ENCODE peak calls at places on chromosomes 5 and 9, in six cellular contexts. One of them, this sample, is unnamed.

GRCh38 chr9:120868676-120869359 is 8.2 kb downstream of the PHF19 start:
- DNase-seq in AG10803: peak; percentile 94
- DNase-seq in fibroblast of mammary gland: peak; percentile 91
- DNase-seq in brain microvascular endothelial cell: peak; percentile 92
- DNase-seq in mammary epithelial cell: peak; percentile 98
- DNase-seq in astrocyte of the cerebellum: peak; percentile 57
- DNase-seq in this sample: peak; percentile 86

GRCh38 chr9:126159661-126160060 is 167.0 kb upstream of the MVB12B start:
- DNase-seq in AG10803: no peak
- DNase-seq in fibroblast of mammary gland: no peak
- DNase-seq in brain microvascular endothelial cell: no peak
- DNase-seq in mammary epithelial cell: no peak
- DNase-seq in astrocyte of the cerebellum: no peak
- DNase-seq in this sample: no peak

GRCh38 chr5:322942-323879 is 1.7 kb downstream of the AHRR start:
- DNase-seq in AG10803: peak; percentile 50
- DNase-seq in fibroblast of mammary gland: no peak
- DNase-seq in brain microvascular endothelial cell: no peak
- DNase-seq in mammary epithelial cell: no peak
- DNase-seq in astrocyte of the cerebellum: no peak
- DNase-seq in this sample: no peak

GRCh38 chr9:36946653-36947052 is 87.4 kb downstream of the PAX5 start:
- DNase-seq in AG10803: peak; percentile 8
- DNase-seq in fibroblast of mammary gland: peak; percentile 41
- DNase-seq in brain microvascular endothelial cell: no peak
- DNase-seq in mammary epithelial cell: peak; percentile 35
- DNase-seq in astrocyte of the cerebellum: peak; percentile 24
- DNase-seq in this sample: no peak

GRCh38 chr9:77488439-77489126 is 159.5 kb downstream of the GNA14 start:
- DNase-seq in AG10803: peak; percentile 37
- DNase-seq in fibroblast of mammary gland: peak; percentile 42
- DNase-seq in brain microvascular endothelial cell: no peak
- DNase-seq in mammary epithelial cell: no peak
- DNase-seq in astrocyte of the cerebellum: no peak
- DNase-seq in this sample: no peak

GRCh38 chr9:14315754-14316573 is 2.0 kb upstream of the NFIB start:
- DNase-seq in AG10803: no peak
- DNase-seq in fibroblast of mammary gland: peak; percentile 50
- DNase-seq in brain microvascular endothelial cell: peak; percentile 22
- DNase-seq in mammary epithelial cell: no peak
- DNase-seq in astrocyte of the cerebellum: no peak
- DNase-seq in this sample: peak; percentile 81

GRCh38 chr5:126368239-126368812 is 54.9 kb upstream of the GRAMD2B start:
- DNase-seq in AG10803: peak; percentile 44
- DNase-seq in fibroblast of mammary gland: no peak
- DNase-seq in brain microvascular endothelial cell: no peak
- DNase-seq in mammary epithelial cell: peak; percentile 95
- DNase-seq in astrocyte of the cerebellum: no peak
- DNase-seq in this sample: no peak

GRCh38 chr5:113063927-113064326 is 87.3 kb downstream of the DCP2 start:
- DNase-seq in AG10803: no peak
- DNase-seq in fibroblast of mammary gland: no peak
- DNase-seq in brain microvascular endothelial cell: no peak
- DNase-seq in mammary epithelial cell: no peak
- DNase-seq in astrocyte of the cerebellum: no peak
- DNase-seq in this sample: no peak

GRCh38 chr9:137021979-137022619 is 5.9 kb downstream of the ABCA2 start:
- DNase-seq in AG10803: peak; percentile 35
- DNase-seq in fibroblast of mammary gland: peak; percentile 86
- DNase-seq in brain microvascular endothelial cell: peak; percentile 47
- DNase-seq in mammary epithelial cell: peak; percentile 73
- DNase-seq in astrocyte of the cerebellum: no peak
- DNase-seq in this sample: no peak

GRCh38 chr5:95159603-95160002 is 125.3 kb downstream of the MCTP1 start:
- DNase-seq in AG10803: no peak
- DNase-seq in fibroblast of mammary gland: no peak
- DNase-seq in brain microvascular endothelial cell: no peak
- DNase-seq in mammary epithelial cell: no peak
- DNase-seq in astrocyte of the cerebellum: no peak
- DNase-seq in this sample: no peak

GRCh38 chr9:123419721-123420559 is 63.9 kb downstream of the CRB2 start:
- DNase-seq in AG10803: no peak
- DNase-seq in fibroblast of mammary gland: no peak
- DNase-seq in brain microvascular endothelial cell: no peak
- DNase-seq in mammary epithelial cell: no peak
- DNase-seq in astrocyte of the cerebellum: no peak
- DNase-seq in this sample: no peak

GRCh38 chr9:86303316-86303975 is 21.1 kb upstream of the ISCA1 start:
- DNase-seq in AG10803: no peak
- DNase-seq in fibroblast of mammary gland: peak; percentile 9
- DNase-seq in brain microvascular endothelial cell: no peak
- DNase-seq in mammary epithelial cell: peak; percentile 82
- DNase-seq in astrocyte of the cerebellum: no peak
- DNase-seq in this sample: no peak

GRCh38 chr5:96344678-96345612 is 88.1 kb downstream of the PCSK1 start:
- DNase-seq in AG10803: peak; percentile 82
- DNase-seq in fibroblast of mammary gland: peak; percentile 90
- DNase-seq in brain microvascular endothelial cell: peak; percentile 81
- DNase-seq in mammary epithelial cell: peak; percentile 49
- DNase-seq in astrocyte of the cerebellum: peak; percentile 72
- DNase-seq in this sample: no peak

GRCh38 chr9:124742940-124743339 is 28.2 kb downstream of the NR6A1 start:
- DNase-seq in AG10803: no peak
- DNase-seq in fibroblast of mammary gland: no peak
- DNase-seq in brain microvascular endothelial cell: no peak
- DNase-seq in mammary epithelial cell: no peak
- DNase-seq in astrocyte of the cerebellum: no peak
- DNase-seq in this sample: no peak

GRCh38 chr9:123326662-123327093 is 29.3 kb upstream of the CRB2 start:
- DNase-seq in AG10803: peak; percentile 13
- DNase-seq in fibroblast of mammary gland: peak; percentile 40
- DNase-seq in brain microvascular endothelial cell: no peak
- DNase-seq in mammary epithelial cell: no peak
- DNase-seq in astrocyte of the cerebellum: no peak
- DNase-seq in this sample: no peak

GRCh38 chr9:126219717-126220116 is 106.9 kb upstream of the MVB12B start:
- DNase-seq in AG10803: no peak
- DNase-seq in fibroblast of mammary gland: no peak
- DNase-seq in brain microvascular endothelial cell: no peak
- DNase-seq in mammary epithelial cell: no peak
- DNase-seq in astrocyte of the cerebellum: no peak
- DNase-seq in this sample: no peak

GRCh38 chr9:9560382-9561035 is 1052.3 kb downstream of the PTPRD start:
- DNase-seq in AG10803: no peak
- DNase-seq in fibroblast of mammary gland: no peak
- DNase-seq in brain microvascular endothelial cell: no peak
- DNase-seq in mammary epithelial cell: no peak
- DNase-seq in astrocyte of the cerebellum: no peak
- DNase-seq in this sample: no peak

GRCh38 chr9:17477816-17478215 is 101.0 kb upstream of the SH3GL2 start:
- DNase-seq in AG10803: no peak
- DNase-seq in fibroblast of mammary gland: no peak
- DNase-seq in brain microvascular endothelial cell: no peak
- DNase-seq in mammary epithelial cell: no peak
- DNase-seq in astrocyte of the cerebellum: no peak
- DNase-seq in this sample: no peak

GRCh38 chr9:110742741-110743371 is 74.3 kb downstream of the MUSK start:
- DNase-seq in AG10803: peak; percentile 80
- DNase-seq in fibroblast of mammary gland: peak; percentile 93
- DNase-seq in brain microvascular endothelial cell: peak; percentile 74
- DNase-seq in mammary epithelial cell: no peak
- DNase-seq in astrocyte of the cerebellum: peak; percentile 77
- DNase-seq in this sample: no peak

GRCh38 chr5:55914141-55914413 is 62.9 kb downstream of the IL31RA start:
- DNase-seq in AG10803: no peak
- DNase-seq in fibroblast of mammary gland: peak; percentile 48
- DNase-seq in brain microvascular endothelial cell: no peak
- DNase-seq in mammary epithelial cell: no peak
- DNase-seq in astrocyte of the cerebellum: no peak
- DNase-seq in this sample: no peak

GRCh38 chr9:127682351-127683136 is 24.2 kb upstream of the CFAP157 start:
- DNase-seq in AG10803: no peak
- DNase-seq in fibroblast of mammary gland: no peak
- DNase-seq in brain microvascular endothelial cell: no peak
- DNase-seq in mammary epithelial cell: no peak
- DNase-seq in astrocyte of the cerebellum: no peak
- DNase-seq in this sample: no peak
- H3K4me3 ChIP-seq in AG10803: no peak overlapping the region
- H3K4me3 ChIP-seq in fibroblast of mammary gland: no peak overlapping the region
- H3K4me3 ChIP-seq in brain microvascular endothelial cell: no peak overlapping the region
- H3K4me3 ChIP-seq in mammary epithelial cell: no peak overlapping the region
- H3K4me3 ChIP-seq in astrocyte of the cerebellum: no peak overlapping the region
- H3K4me3 ChIP-seq in this sample: no peak overlapping the region

GRCh38 chr5:75277463-75277862 is 40.8 kb upstream of the ANKRD31 start:
- DNase-seq in AG10803: no peak
- DNase-seq in fibroblast of mammary gland: no peak
- DNase-seq in brain microvascular endothelial cell: no peak
- DNase-seq in mammary epithelial cell: no peak
- DNase-seq in astrocyte of the cerebellum: no peak
- DNase-seq in this sample: no peak

GRCh38 chr5:75275736-75276135 is 39.1 kb upstream of the ANKRD31 start:
- DNase-seq in AG10803: no peak
- DNase-seq in fibroblast of mammary gland: no peak
- DNase-seq in brain microvascular endothelial cell: no peak
- DNase-seq in mammary epithelial cell: no peak
- DNase-seq in astrocyte of the cerebellum: no peak
- DNase-seq in this sample: no peak

GRCh38 chr5:75282581-75282980 is 45.9 kb upstream of the ANKRD31 start:
- DNase-seq in AG10803: no peak
- DNase-seq in fibroblast of mammary gland: no peak
- DNase-seq in brain microvascular endothelial cell: no peak
- DNase-seq in mammary epithelial cell: no peak
- DNase-seq in astrocyte of the cerebellum: no peak
- DNase-seq in this sample: no peak

GRCh38 chr5:75281716-75282465 is 45.2 kb upstream of the ANKRD31 start:
- DNase-seq in AG10803: peak; percentile 3
- DNase-seq in fibroblast of mammary gland: no peak
- DNase-seq in brain microvascular endothelial cell: peak; percentile 8
- DNase-seq in mammary epithelial cell: peak; percentile 56
- DNase-seq in astrocyte of the cerebellum: no peak
- DNase-seq in this sample: no peak

GRCh38 chr5:75279324-75279723 is 42.6 kb upstream of the ANKRD31 start:
- DNase-seq in AG10803: no peak
- DNase-seq in fibroblast of mammary gland: no peak
- DNase-seq in brain microvascular endothelial cell: no peak
- DNase-seq in mammary epithelial cell: peak; percentile 2
- DNase-seq in astrocyte of the cerebellum: no peak
- DNase-seq in this sample: no peak
- TF ChIP-seq CTCF in AG10803: no peak
- TF ChIP-seq CTCF in fibroblast of mammary gland: no peak
- TF ChIP-seq CTCF in brain microvascular endothelial cell: no peak
- TF ChIP-seq CTCF in mammary epithelial cell: peak; percentile 4
- TF ChIP-seq CTCF in astrocyte of the cerebellum: no peak
- TF ChIP-seq CTCF in this sample: no peak

GRCh38 chr5:65127181-65127901 is 354.4 kb downstream of the ADAMTS6 start:
- DNase-seq in AG10803: peak; percentile 77
- DNase-seq in fibroblast of mammary gland: peak; percentile 77
- DNase-seq in brain microvascular endothelial cell: peak; percentile 37
- DNase-seq in mammary epithelial cell: no peak
- DNase-seq in astrocyte of the cerebellum: peak; percentile 88
- DNase-seq in this sample: peak; percentile 73
- H3K4me3 ChIP-seq in AG10803: no peak overlapping the region
- H3K4me3 ChIP-seq in fibroblast of mammary gland: no peak overlapping the region
- H3K4me3 ChIP-seq in brain microvascular endothelial cell: no peak overlapping the region
- H3K4me3 ChIP-seq in mammary epithelial cell: no peak overlapping the region
- H3K4me3 ChIP-seq in astrocyte of the cerebellum: no peak overlapping the region
- H3K4me3 ChIP-seq in this sample: no peak overlapping the region

GRCh38 chr5:15803280-15803679 is 303.3 kb downstream of the FBXL7 start:
- DNase-seq in AG10803: no peak
- DNase-seq in fibroblast of mammary gland: no peak
- DNase-seq in brain microvascular endothelial cell: no peak
- DNase-seq in mammary epithelial cell: no peak
- DNase-seq in astrocyte of the cerebellum: no peak
- DNase-seq in this sample: no peak

GRCh38 chr5:15808577-15808976 is 308.6 kb downstream of the FBXL7 start:
- DNase-seq in AG10803: no peak
- DNase-seq in fibroblast of mammary gland: no peak
- DNase-seq in brain microvascular endothelial cell: no peak
- DNase-seq in mammary epithelial cell: no peak
- DNase-seq in astrocyte of the cerebellum: no peak
- DNase-seq in this sample: no peak

GRCh38 chr5:15807248-15807647 is 307.3 kb downstream of the FBXL7 start:
- DNase-seq in AG10803: peak; percentile 69
- DNase-seq in fibroblast of mammary gland: peak; percentile 58
- DNase-seq in brain microvascular endothelial cell: no peak
- DNase-seq in mammary epithelial cell: no peak
- DNase-seq in astrocyte of the cerebellum: no peak
- DNase-seq in this sample: no peak

GRCh38 chr5:15806613-15807012 is 306.6 kb downstream of the FBXL7 start:
- DNase-seq in AG10803: no peak
- DNase-seq in fibroblast of mammary gland: no peak
- DNase-seq in brain microvascular endothelial cell: no peak
- DNase-seq in mammary epithelial cell: no peak
- DNase-seq in astrocyte of the cerebellum: no peak
- DNase-seq in this sample: no peak

GRCh38 chr5:15807861-15808260 is 307.9 kb downstream of the FBXL7 start:
- DNase-seq in AG10803: peak; percentile 84
- DNase-seq in fibroblast of mammary gland: peak; percentile 70
- DNase-seq in brain microvascular endothelial cell: peak; percentile 60
- DNase-seq in mammary epithelial cell: no peak
- DNase-seq in astrocyte of the cerebellum: peak; percentile 78
- DNase-seq in this sample: no peak
- TF ChIP-seq CTCF in AG10803: peak; percentile 37
- TF ChIP-seq CTCF in fibroblast of mammary gland: peak; percentile 40
- TF ChIP-seq CTCF in brain microvascular endothelial cell: peak; percentile 64
- TF ChIP-seq CTCF in mammary epithelial cell: no peak
- TF ChIP-seq CTCF in astrocyte of the cerebellum: peak; percentile 31
- TF ChIP-seq CTCF in this sample: peak; percentile 47

This sample was measured in retinal pigment epithelial cell.